ENCODE peak calls at places on chromosomes 4 and X, in nine cellular contexts. One of them, this sample, is unnamed.

GRCh38 chr4:121233982-121234381 is 69.9 kb upstream of the TNIP3 start:
- DNase-seq in GM06990: no peak
- DNase-seq in activated CD8-positive, alpha-beta T cell treated with anti-CD3 and anti-CD28 coated beads for 36 hours: no peak
- DNase-seq in natural killer cell: no peak
- DNase-seq in body of pancreas: no peak
- DNase-seq in Peyer's patch: no peak
- DNase-seq in mucosa of descending colon: no peak
- DNase-seq in thoracic aorta: no peak
- DNase-seq in left lung: no peak
- DNase-seq in this sample: no peak

GRCh38 chrX:47900833-47901232 is 64.1 kb downstream of the ZNF81 start:
- DNase-seq in activated CD8-positive, alpha-beta T cell treated with anti-CD3 and anti-CD28 coated beads for 36 hours: no peak
- DNase-seq in left lung: no peak
- DNase-seq in mucosa of descending colon: no peak
- DNase-seq in Peyer's patch: no peak
- DNase-seq in thoracic aorta: no peak
- DNase-seq in GM06990: no peak
- DNase-seq in body of pancreas: no peak
- DNase-seq in natural killer cell: no peak
- DNase-seq in this sample: peak

GRCh38 chr4:184805462-184806245 is 20.1 kb downstream of the ACSL1 start:
- DNase-seq in body of pancreas: peak
- DNase-seq in GM06990: peak
- DNase-seq in Peyer's patch: peak
- DNase-seq in activated CD8-positive, alpha-beta T cell treated with anti-CD3 and anti-CD28 coated beads for 36 hours: no peak
- DNase-seq in natural killer cell: no peak
- DNase-seq in left lung: peak
- DNase-seq in mucosa of descending colon: peak
- DNase-seq in thoracic aorta: no peak
- DNase-seq in this sample: no peak

GRCh38 chr4:121217385-121217784 is 53.3 kb upstream of the TNIP3 start:
- DNase-seq in body of pancreas: no peak
- DNase-seq in GM06990: no peak
- DNase-seq in Peyer's patch: no peak
- DNase-seq in thoracic aorta: no peak
- DNase-seq in activated CD8-positive, alpha-beta T cell treated with anti-CD3 and anti-CD28 coated beads for 36 hours: no peak
- DNase-seq in left lung: no peak
- DNase-seq in natural killer cell: no peak
- DNase-seq in mucosa of descending colon: no peak
- DNase-seq in this sample: no peak

GRCh38 chr4:21002976-21003375 is 302.7 kb downstream of the PACRGL start:
- DNase-seq in natural killer cell: no peak
- DNase-seq in GM06990: no peak
- DNase-seq in mucosa of descending colon: no peak
- DNase-seq in Peyer's patch: no peak
- DNase-seq in activated CD8-positive, alpha-beta T cell treated with anti-CD3 and anti-CD28 coated beads for 36 hours: no peak
- DNase-seq in body of pancreas: no peak
- DNase-seq in left lung: no peak
- DNase-seq in thoracic aorta: no peak
- DNase-seq in this sample: no peak

GRCh38 chr4:141109983-141110382 is 23.3 kb downstream of the RNF150 start:
- DNase-seq in activated CD8-positive, alpha-beta T cell treated with anti-CD3 and anti-CD28 coated beads for 36 hours: no peak
- DNase-seq in natural killer cell: no peak
- DNase-seq in thoracic aorta: no peak
- DNase-seq in mucosa of descending colon: no peak
- DNase-seq in left lung: no peak
- DNase-seq in GM06990: no peak
- DNase-seq in body of pancreas: no peak
- DNase-seq in Peyer's patch: no peak
- DNase-seq in this sample: no peak

GRCh38 chr4:118760493-118760892 is 75.3 kb downstream of the METTL14 start:
- DNase-seq in natural killer cell: no peak
- DNase-seq in GM06990: peak
- DNase-seq in mucosa of descending colon: no peak
- DNase-seq in activated CD8-positive, alpha-beta T cell treated with anti-CD3 and anti-CD28 coated beads for 36 hours: no peak
- DNase-seq in Peyer's patch: no peak
- DNase-seq in left lung: no peak
- DNase-seq in thoracic aorta: no peak
- DNase-seq in body of pancreas: no peak
- DNase-seq in this sample: no peak

GRCh38 chr4:173264245-173264959 is 69.8 kb downstream of the HMGB2 start:
- DNase-seq in natural killer cell: no peak
- DNase-seq in GM06990: peak
- DNase-seq in Peyer's patch: no peak
- DNase-seq in body of pancreas: peak
- DNase-seq in mucosa of descending colon: peak
- DNase-seq in activated CD8-positive, alpha-beta T cell treated with anti-CD3 and anti-CD28 coated beads for 36 hours: peak
- DNase-seq in left lung: no peak
- DNase-seq in thoracic aorta: no peak
- DNase-seq in this sample: no peak

GRCh38 chr4:83340692-83341343 is 6.2 kb upstream of the HPSE start:
- DNase-seq in activated CD8-positive, alpha-beta T cell treated with anti-CD3 and anti-CD28 coated beads for 36 hours: peak
- DNase-seq in Peyer's patch: no peak
- DNase-seq in left lung: no peak
- DNase-seq in natural killer cell: no peak
- DNase-seq in thoracic aorta: no peak
- DNase-seq in body of pancreas: no peak
- DNase-seq in mucosa of descending colon: no peak
- DNase-seq in GM06990: no peak
- DNase-seq in this sample: no peak

GRCh38 chr4:82784615-82785247 is 13.9 kb downstream of the SCD5 start:
- DNase-seq in activated CD8-positive, alpha-beta T cell treated with anti-CD3 and anti-CD28 coated beads for 36 hours: no peak
- DNase-seq in left lung: no peak
- DNase-seq in Peyer's patch: no peak
- DNase-seq in mucosa of descending colon: no peak
- DNase-seq in thoracic aorta: no peak
- DNase-seq in GM06990: no peak
- DNase-seq in body of pancreas: no peak
- DNase-seq in natural killer cell: no peak
- DNase-seq in this sample: no peak

GRCh38 chrX:1679238-1679637 is 64.4 kb downstream of the ASMT start:
- DNase-seq in thoracic aorta: no peak
- DNase-seq in body of pancreas: no peak
- DNase-seq in mucosa of descending colon: no peak
- DNase-seq in Peyer's patch: no peak
- DNase-seq in GM06990: no peak
- DNase-seq in natural killer cell: no peak
- DNase-seq in left lung: no peak
- DNase-seq in activated CD8-positive, alpha-beta T cell treated with anti-CD3 and anti-CD28 coated beads for 36 hours: peak
- DNase-seq in this sample: no peak

GRCh38 chrX:132270699-132271098 is 51.5 kb upstream of the RAP2C start:
- DNase-seq in thoracic aorta: peak
- DNase-seq in activated CD8-positive, alpha-beta T cell treated with anti-CD3 and anti-CD28 coated beads for 36 hours: no peak
- DNase-seq in body of pancreas: peak
- DNase-seq in Peyer's patch: no peak
- DNase-seq in left lung: no peak
- DNase-seq in mucosa of descending colon: no peak
- DNase-seq in natural killer cell: no peak
- DNase-seq in GM06990: no peak
- DNase-seq in this sample: no peak

GRCh38 chrX:70208479-70208878 is 26.0 kb upstream of the AWAT1 start:
- DNase-seq in natural killer cell: no peak
- DNase-seq in GM06990: no peak
- DNase-seq in body of pancreas: no peak
- DNase-seq in Peyer's patch: no peak
- DNase-seq in thoracic aorta: no peak
- DNase-seq in left lung: no peak
- DNase-seq in activated CD8-positive, alpha-beta T cell treated with anti-CD3 and anti-CD28 coated beads for 36 hours: no peak
- DNase-seq in mucosa of descending colon: no peak
- DNase-seq in this sample: no peak

GRCh38 chrX:153816821-153817220 is 13.5 kb downstream of the PDZD4 start:
- DNase-seq in left lung: no peak
- DNase-seq in natural killer cell: peak
- DNase-seq in GM06990: no peak
- DNase-seq in activated CD8-positive, alpha-beta T cell treated with anti-CD3 and anti-CD28 coated beads for 36 hours: peak
- DNase-seq in body of pancreas: no peak
- DNase-seq in thoracic aorta: no peak
- DNase-seq in Peyer's patch: no peak
- DNase-seq in mucosa of descending colon: peak
- DNase-seq in this sample: no peak

GRCh38 chr4:101730291-101731117 is 60.0 kb upstream of the BANK1 start:
- DNase-seq in natural killer cell: peak
- DNase-seq in body of pancreas: peak
- DNase-seq in activated CD8-positive, alpha-beta T cell treated with anti-CD3 and anti-CD28 coated beads for 36 hours: peak
- DNase-seq in mucosa of descending colon: no peak
- DNase-seq in GM06990: peak
- DNase-seq in Peyer's patch: peak
- DNase-seq in thoracic aorta: peak
- DNase-seq in left lung: peak
- DNase-seq in this sample: peak

GRCh38 chr4:40299126-40299525 is 36.0 kb upstream of the CHRNA9 start:
- DNase-seq in thoracic aorta: no peak
- DNase-seq in GM06990: no peak
- DNase-seq in left lung: no peak
- DNase-seq in activated CD8-positive, alpha-beta T cell treated with anti-CD3 and anti-CD28 coated beads for 36 hours: no peak
- DNase-seq in mucosa of descending colon: no peak
- DNase-seq in natural killer cell: no peak
- DNase-seq in Peyer's patch: no peak
- DNase-seq in body of pancreas: no peak
- DNase-seq in this sample: no peak

GRCh38 chrX:16528620-16529019 is 121.3 kb upstream of the S100G start:
- DNase-seq in Peyer's patch: no peak
- DNase-seq in thoracic aorta: no peak
- DNase-seq in mucosa of descending colon: no peak
- DNase-seq in GM06990: no peak
- DNase-seq in body of pancreas: no peak
- DNase-seq in natural killer cell: no peak
- DNase-seq in left lung: no peak
- DNase-seq in activated CD8-positive, alpha-beta T cell treated with anti-CD3 and anti-CD28 coated beads for 36 hours: peak
- DNase-seq in this sample: no peak

GRCh38 chr4:168707205-168707604 is 210.4 kb downstream of the PALLD start:
- DNase-seq in body of pancreas: no peak
- DNase-seq in thoracic aorta: no peak
- DNase-seq in natural killer cell: no peak
- DNase-seq in left lung: no peak
- DNase-seq in Peyer's patch: no peak
- DNase-seq in mucosa of descending colon: no peak
- DNase-seq in GM06990: no peak
- DNase-seq in activated CD8-positive, alpha-beta T cell treated with anti-CD3 and anti-CD28 coated beads for 36 hours: no peak
- DNase-seq in this sample: no peak

GRCh38 chr4:132227349-132228165 is 921.5 kb upstream of the PCDH10 start:
- DNase-seq in GM06990: no peak
- DNase-seq in mucosa of descending colon: peak
- DNase-seq in left lung: no peak
- DNase-seq in activated CD8-positive, alpha-beta T cell treated with anti-CD3 and anti-CD28 coated beads for 36 hours: peak
- DNase-seq in natural killer cell: no peak
- DNase-seq in body of pancreas: peak
- DNase-seq in thoracic aorta: no peak
- DNase-seq in Peyer's patch: peak
- DNase-seq in this sample: no peak

GRCh38 chr4:147981305-147981704 is 249.4 kb downstream of the ARHGAP10 start:
- DNase-seq in GM06990: peak
- DNase-seq in body of pancreas: no peak
- DNase-seq in Peyer's patch: no peak
- DNase-seq in left lung: no peak
- DNase-seq in thoracic aorta: no peak
- DNase-seq in natural killer cell: no peak
- DNase-seq in activated CD8-positive, alpha-beta T cell treated with anti-CD3 and anti-CD28 coated beads for 36 hours: no peak
- DNase-seq in mucosa of descending colon: no peak
- DNase-seq in this sample: no peak

DNA sequence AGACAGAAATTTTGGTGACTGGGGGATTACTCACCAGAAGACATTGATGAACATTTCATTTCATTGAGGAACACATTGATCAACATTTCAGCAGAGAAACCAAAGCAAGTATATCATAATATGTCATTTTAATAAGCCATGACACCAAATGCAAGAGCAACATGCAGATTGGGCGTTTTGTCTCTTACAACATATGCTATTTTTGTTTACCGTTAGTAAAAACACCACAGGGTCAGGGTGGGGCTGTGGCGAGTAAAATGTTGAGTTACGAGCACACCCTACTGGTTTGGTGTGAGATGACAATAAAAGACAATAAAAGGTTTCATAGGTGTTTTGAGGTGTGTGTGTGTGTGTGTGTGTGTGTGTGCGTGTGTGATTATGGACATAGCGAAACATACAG is 294.5 kb downstream of the PDGFC start:
- DNase-seq in mucosa of descending colon: no peak
- DNase-seq in body of pancreas: peak
- DNase-seq in GM06990: peak
- DNase-seq in Peyer's patch: no peak
- DNase-seq in left lung: no peak
- DNase-seq in activated CD8-positive, alpha-beta T cell treated with anti-CD3 and anti-CD28 coated beads for 36 hours: no peak
- DNase-seq in thoracic aorta: no peak
- DNase-seq in natural killer cell: no peak
- DNase-seq in this sample: peak
- TF ChIP-seq CTCF in mucosa of descending colon: no peak
- TF ChIP-seq CTCF in body of pancreas: peak
- TF ChIP-seq CTCF in GM06990: peak
- TF ChIP-seq CTCF in Peyer's patch: no peak
- TF ChIP-seq CTCF in left lung: no peak
- TF ChIP-seq CTCF in activated CD8-positive, alpha-beta T cell treated with anti-CD3 and anti-CD28 coated beads for 36 hours: no peak
- TF ChIP-seq CTCF in thoracic aorta: no peak
- TF ChIP-seq CTCF in natural killer cell: no peak
- TF ChIP-seq CTCF in this sample: no peak

DNA sequence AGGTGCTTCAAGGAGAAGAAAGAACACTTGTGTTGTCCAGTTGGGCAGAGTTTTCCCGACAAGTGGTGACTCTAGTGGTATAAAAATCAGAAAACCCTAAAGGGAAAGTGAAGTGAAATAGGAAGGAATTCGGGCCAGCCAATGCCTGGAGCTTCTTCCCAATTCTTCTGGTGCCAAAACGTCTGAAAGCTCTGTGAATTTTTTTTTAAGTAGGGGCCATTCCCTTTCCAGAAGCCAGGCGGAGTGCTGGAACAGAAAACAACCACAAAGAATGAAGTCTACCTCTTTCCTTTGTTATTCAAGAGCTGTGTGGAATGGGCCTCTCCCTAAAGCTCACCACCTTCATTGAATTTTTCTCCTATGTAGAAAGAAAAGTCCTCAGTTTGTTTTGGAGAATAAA is 43.1 kb upstream of the PPARGC1A start:
- DNase-seq in Peyer's patch: no peak
- DNase-seq in natural killer cell: no peak
- DNase-seq in thoracic aorta: no peak
- DNase-seq in left lung: no peak
- DNase-seq in mucosa of descending colon: no peak
- DNase-seq in activated CD8-positive, alpha-beta T cell treated with anti-CD3 and anti-CD28 coated beads for 36 hours: no peak
- DNase-seq in body of pancreas: no peak
- DNase-seq in GM06990: no peak
- DNase-seq in this sample: no peak
- TF ChIP-seq CTCF in Peyer's patch: no peak
- TF ChIP-seq CTCF in natural killer cell: no peak
- TF ChIP-seq CTCF in thoracic aorta: no peak
- TF ChIP-seq CTCF in left lung: no peak
- TF ChIP-seq CTCF in mucosa of descending colon: no peak
- TF ChIP-seq CTCF in activated CD8-positive, alpha-beta T cell treated with anti-CD3 and anti-CD28 coated beads for 36 hours: no peak
- TF ChIP-seq CTCF in body of pancreas: no peak
- TF ChIP-seq CTCF in GM06990: no peak
- TF ChIP-seq CTCF in this sample: no peak

GRCh38 chr4:108683479-108683878 is 33.1 kb downstream of the OSTC start:
- DNase-seq in left lung: no peak
- DNase-seq in natural killer cell: no peak
- DNase-seq in activated CD8-positive, alpha-beta T cell treated with anti-CD3 and anti-CD28 coated beads for 36 hours: no peak
- DNase-seq in GM06990: no peak
- DNase-seq in mucosa of descending colon: no peak
- DNase-seq in Peyer's patch: no peak
- DNase-seq in thoracic aorta: no peak
- DNase-seq in body of pancreas: no peak
- DNase-seq in this sample: peak
- TF ChIP-seq CTCF in left lung: no peak
- TF ChIP-seq CTCF in natural killer cell: no peak
- TF ChIP-seq CTCF in activated CD8-positive, alpha-beta T cell treated with anti-CD3 and anti-CD28 coated beads for 36 hours: peak
- TF ChIP-seq CTCF in GM06990: peak
- TF ChIP-seq CTCF in mucosa of descending colon: no peak
- TF ChIP-seq CTCF in Peyer's patch: no peak
- TF ChIP-seq CTCF in thoracic aorta: peak
- TF ChIP-seq CTCF in body of pancreas: peak
- TF ChIP-seq CTCF in this sample: no peak

GRCh38 chr4:87390931-87391782 is at the start of gene HSD17B11:
- DNase-seq in left lung: peak
- DNase-seq in GM06990: peak
- DNase-seq in thoracic aorta: peak
- DNase-seq in natural killer cell: peak
- DNase-seq in body of pancreas: peak
- DNase-seq in Peyer's patch: peak
- DNase-seq in activated CD8-positive, alpha-beta T cell treated with anti-CD3 and anti-CD28 coated beads for 36 hours: peak
- DNase-seq in mucosa of descending colon: peak
- DNase-seq in this sample: peak
- TF ChIP-seq CTCF in left lung: peak
- TF ChIP-seq CTCF in GM06990: peak
- TF ChIP-seq CTCF in thoracic aorta: no peak
- TF ChIP-seq CTCF in natural killer cell: no peak
- TF ChIP-seq CTCF in body of pancreas: peak
- TF ChIP-seq CTCF in Peyer's patch: no peak
- TF ChIP-seq CTCF in activated CD8-positive, alpha-beta T cell treated with anti-CD3 and anti-CD28 coated beads for 36 hours: no peak
- TF ChIP-seq CTCF in mucosa of descending colon: no peak
- TF ChIP-seq CTCF in this sample: no peak

This sample was measured in GM20000.